ENCODE peak calls at places on chromosomes 12 and 14, in ten cellular contexts. A, S, G, Q, V, L, H, M, Y and W are unnamed samples.
A peak's percentile ranks its signal among the peaks of the same experiment; 100 is the strongest.

GRCh38 chr12:10098762-10099161 is at the start of gene CLEC1A:
- DNase-seq in M (no peak), Q (peak; percentile 33), V (no peak), H (no peak), A (no peak), G (no peak), S (no peak), Y (no peak), L (peak; percentile 55), W (no peak)

GRCh38 chr14:75428230-75429104 is 645 bp downstream of the JDP2 start:
- DNase-seq in Y (peak; percentile 64), V (peak; percentile 33), S (no peak), G (no peak), M (peak; percentile 53), Q (no peak), A (peak; percentile 76), L (peak; percentile 9), H (no peak), W (no peak)

GRCh38 chr12:65487679-65488078 is 209.2 kb downstream of the MSRB3 start:
- DNase-seq in G (no peak), L (no peak), V (no peak), H (no peak), A (no peak), Q (no peak), S (no peak), Y (no peak), M (no peak), W (no peak)

GRCh38 chr12:70576341-70577282 is 60.6 kb downstream of the PTPRB start:
- DNase-seq in Y (no peak), V (peak; percentile 91), H (peak; percentile 51), Q (peak; percentile 85), A (no peak), S (peak; percentile 80), L (no peak), G (no peak), M (peak; percentile 34), W (no peak)

GRCh38 chr12:42483534-42483857 is 106.0 kb downstream of the PRICKLE1 start:
- DNase-seq in V (peak; percentile 28), L (peak; percentile 58), Y (no peak), H (no peak), M (peak; percentile 53), S (no peak), G (peak; percentile 89), A (no peak), Q (no peak), W (no peak)

GRCh38 chr12:14281539-14281938 is 83.9 kb upstream of the ATF7IP start:
- DNase-seq in S (no peak), Y (no peak), A (no peak), G (no peak), Q (no peak), V (no peak), H (no peak), M (no peak), L (no peak), W (no peak)

GRCh38 chr14:23528555-23528954 is 23.0 kb downstream of the ZFHX2 start:
- DNase-seq in H (no peak), Q (no peak), L (no peak), M (no peak), V (no peak), Y (no peak), S (no peak), A (no peak), G (no peak), W (no peak)

GRCh38 chr12:41576925-41577324 is 388.8 kb downstream of the PDZRN4 start:
- DNase-seq in G (no peak), V (no peak), Y (no peak), Q (no peak), M (no peak), H (no peak), S (no peak), L (no peak), A (no peak), W (no peak)

GRCh38 chr12:93061414-93062099 is 132.5 kb upstream of the EEA1 start:
- DNase-seq in S (no peak), V (peak; percentile 42), Y (no peak), M (no peak), G (no peak), A (no peak), H (no peak), Q (no peak), L (no peak), W (no peak)

GRCh38 chr12:103955811-103956514 is 9.7 kb upstream of the TDG start:
- DNase-seq in V (no peak), Y (peak; percentile 27), Q (peak; percentile 35), G (no peak), M (no peak), A (no peak), L (peak; percentile 4), S (no peak), H (no peak), W (no peak)

GRCh38 chr12:104011265-104011664 is 38.7 kb downstream of the GLT8D2 start:
- DNase-seq in S (peak; percentile 95), M (no peak), L (no peak), V (peak; percentile 90), H (no peak), Y (no peak), A (no peak), Q (peak; percentile 90), G (no peak), W (no peak)

GRCh38 chr12:31393004-31393550 is 67.1 kb upstream of the SINHCAF start:
- DNase-seq in L (no peak), Q (no peak), V (no peak), M (no peak), S (no peak), G (peak; percentile 62), H (peak; percentile 84), A (no peak), Y (no peak), W (no peak)

GRCh38 chr12:132772551-132772950 is 10.9 kb upstream of the ANKLE2 start:
- DNase-seq in S (no peak), A (no peak), H (no peak), Q (no peak), M (peak; percentile 81), G (no peak), Y (no peak), V (no peak), L (no peak), W (no peak)

GRCh38 chr14:22556990-22557623 is 31.9 kb downstream of the DAD1 start:
- DNase-seq in V (peak; percentile 82), S (peak; percentile 67), H (no peak), G (peak; percentile 96), M (peak; percentile 77), A (peak; percentile 90), Q (peak; percentile 76), Y (peak; percentile 92), L (peak; percentile 91), W (peak; percentile 71)

GRCh38 chr12:22467190-22467589 is 77.2 kb downstream of the C2CD5 start:
- DNase-seq in A (no peak), G (no peak), S (peak; percentile 91), L (no peak), V (no peak), Q (peak; percentile 74), Y (no peak), M (no peak), H (no peak), W (no peak)

GRCh38 chr14:90383731-90384542 is 12.9 kb upstream of the CALM1 start:
- DNase-seq in V (peak; percentile 70), M (no peak), Y (peak; percentile 61), A (peak; percentile 75), S (peak; percentile 45), Q (peak; percentile 67), L (peak; percentile 69), G (peak; percentile 92), H (no peak), W (peak; percentile 48)

GRCh38 chr12:39296496-39296895 is 146.4 kb downstream of the KIF21A start:
- DNase-seq in Q (no peak), Y (no peak), H (no peak), M (no peak), V (no peak), G (no peak), A (no peak), L (no peak), S (no peak), W (no peak)

GRCh38 chr14:24368562-24369252 is 723 bp downstream of the NFATC4 start:
- DNase-seq in L (peak; percentile 41), S (peak; percentile 80), Y (peak; percentile 48), G (peak; percentile 93), V (peak; percentile 78), Q (peak; percentile 59), H (no peak), M (peak; percentile 82), A (peak; percentile 57), W (no peak)

GRCh38 chr12:24630446-24630845 is 318.5 kb downstream of the BCAT1 start:
- DNase-seq in Y (no peak), S (peak; percentile 6), Q (no peak), V (peak; percentile 15), M (no peak), A (no peak), G (no peak), L (no peak), H (no peak), W (no peak)
- TF ChIP-seq CTCF in Y (no peak), S (peak; percentile 13), Q (no peak), V (peak; percentile 12), M (no peak), A (no peak), G (no peak), L (no peak), H (no peak), W (no peak)

GRCh38 chr14:64952598-64953309 is 10.2 kb upstream of the GPX2 start:
- DNase-seq in S (no peak), Q (peak; percentile 32), L (no peak), V (no peak), A (no peak), G (peak; percentile 18), Y (no peak), H (no peak), M (peak; percentile 70), W (no peak)
- TF ChIP-seq CTCF in S (no peak), Q (peak; percentile 12), L (no peak), V (no peak), A (no peak), G (no peak), Y (no peak), H (peak; percentile 3), M (peak; percentile 17), W (no peak)

GRCh38 chr14:77275041-77275854 is 4.2 kb upstream of the NGB start:
- DNase-seq in V (no peak), L (no peak), S (no peak), Q (no peak), G (no peak), H (no peak), Y (no peak), A (no peak), M (no peak), W (no peak)
- TF ChIP-seq CTCF in V (no peak), L (no peak), S (no peak), Q (no peak), G (no peak), H (no peak), Y (no peak), A (no peak), M (no peak), W (no peak)

DNA sequence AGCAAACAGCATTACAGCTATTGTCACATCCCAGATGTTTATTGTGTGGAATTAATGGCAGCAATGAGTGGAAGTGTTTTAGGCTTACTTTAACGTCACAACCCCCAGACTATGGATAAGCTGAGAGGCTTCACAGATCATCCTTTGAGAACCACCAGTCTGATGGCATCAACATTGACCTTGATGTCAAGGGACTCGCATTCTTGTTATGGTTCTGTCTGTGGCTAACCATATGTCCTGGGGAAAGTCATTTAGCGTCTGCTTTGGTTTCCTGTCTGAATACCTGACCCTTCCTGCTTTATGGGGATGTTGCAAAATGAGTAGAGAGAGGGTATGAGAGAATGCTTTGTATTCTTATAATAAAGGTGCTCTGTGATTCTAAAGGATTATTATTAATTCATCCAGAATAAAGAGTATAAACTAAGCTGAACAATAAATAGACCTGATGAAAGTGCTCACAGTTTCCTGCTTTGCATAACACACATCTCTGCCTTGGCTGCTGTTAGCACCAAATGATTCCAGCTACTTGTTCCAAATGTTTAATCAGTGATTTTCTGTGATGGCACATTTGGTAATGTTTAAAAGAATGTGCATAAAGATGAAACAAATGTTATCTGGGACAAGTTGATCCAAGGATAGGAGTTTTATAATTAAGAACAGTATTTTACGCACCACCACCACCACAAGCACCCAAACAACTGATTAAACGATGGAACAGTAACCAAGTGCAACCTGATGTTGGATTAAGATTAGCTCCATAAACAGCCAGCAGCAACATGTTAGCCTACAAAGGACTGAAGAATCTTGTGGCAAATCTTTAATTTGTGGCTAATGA is 116.9 kb upstream of the LRIG3 start:
- DNase-seq in Q (peak; percentile 85), G (no peak), V (no peak), A (no peak), M (no peak), Y (no peak), L (no peak), S (peak; percentile 30), H (no peak), W (no peak)
- TF ChIP-seq CTCF in Q (no peak), G (no peak), V (no peak), A (no peak), M (no peak), Y (no peak), L (no peak), S (no peak), H (no peak), W (no peak)